ENCODE peak calls at places on chromosomes 2 and 18, in four cellular contexts. W is body of pancreas, I is epithelial cell of esophagus, R is cardiac muscle cell. M is an unnamed sample.
A peak's percentile ranks its signal among the peaks of the same experiment; 100 is the strongest.

GRCh38 chr2:102241616-102242260 is 54.9 kb downstream of the IL1RL2 start:
- DNase-seq in I (peak; percentile 45), R (peak; percentile 50), W (no peak), M (no peak)

GRCh38 chr2:220442012-220442411 is 814.6 kb downstream of the SLC4A3 start:
- DNase-seq in R (no peak), I (peak; percentile 5), W (no peak), M (no peak)

GRCh38 chr18:45169610-45170009 is 445.7 kb upstream of the SLC14A2 start:
- DNase-seq in I (peak; percentile 90), W (peak; percentile 32), R (peak; percentile 93), M (peak; percentile 98)

GRCh38 chr2:106314427-106314826 is 120.3 kb upstream of the UXS1 start:
- DNase-seq in I (no peak), W (no peak), R (no peak), M (no peak)

GRCh38 chr2:8515864-8516533 is 165.9 kb upstream of the ID2 start:
- DNase-seq in I (no peak), R (no peak), W (no peak), M (no peak)

GRCh38 chr2:237627463-237628321 is at the start of gene LRRFIP1:
- DNase-seq in I (no peak), R (peak; percentile 35), W (peak; percentile 32), M (peak; percentile 8)

GRCh38 chr2:2116657-2117056 is 214.4 kb downstream of the MYT1L start:
- DNase-seq in R (no peak), I (no peak), W (no peak), M (no peak)

GRCh38 chr2:86249176-86249842 is 50.1 kb downstream of the MRPL35 start:
- DNase-seq in I (peak; percentile 39), R (peak; percentile 48), W (peak; percentile 35), M (peak; percentile 84)

GRCh38 chr2:217631091-217631490 is 371.7 kb downstream of the TNS1 start:
- DNase-seq in I (no peak), W (no peak), R (no peak), M (no peak)

GRCh38 chr18:64100136-64100922 is 48.6 kb downstream of the LINC00305 start:
- DNase-seq in W (no peak), R (no peak), I (no peak), M (no peak)

GRCh38 chr2:152396051-152396511 is 61.1 kb downstream of the FMNL2 start:
- DNase-seq in R (no peak), W (no peak), I (no peak), M (peak; percentile 63)

GRCh38 chr2:154125900-154126299 is 254.2 kb downstream of the GALNT13 start:
- DNase-seq in R (no peak), W (no peak), I (peak; percentile 41), M (peak; percentile 77)

GRCh38 chr2:14634885-14635871 is 2.7 kb downstream of the LRATD1 start:
- DNase-seq in I (peak; percentile 88), R (peak; percentile 54), W (peak; percentile 87), M (peak; percentile 45)

GRCh38 chr2:134341476-134341875 is 87.6 kb downstream of the MGAT5 start:
- DNase-seq in W (no peak), R (no peak), I (peak; percentile 6), M (no peak)

GRCh38 chr2:79511320-79511951 is 1.4 kb upstream of the CTNNA2 start:
- DNase-seq in W (peak; percentile 52), R (peak; percentile 43), I (peak; percentile 69), M (peak; percentile 25)

GRCh38 chr2:71558300-71559051 is 105.1 kb downstream of the DYSF start:
- DNase-seq in W (peak; percentile 46), I (no peak), R (no peak), M (no peak)

GRCh38 chr2:71559828-71560210 is 106.5 kb downstream of the DYSF start:
- DNase-seq in I (no peak), R (no peak), W (no peak), M (no peak)

GRCh38 chr2:71561441-71562267 is 108.3 kb downstream of the DYSF start:
- DNase-seq in I (no peak), R (no peak), W (no peak), M (no peak)

GRCh38 chr2:71559080-71559827 is 105.9 kb downstream of the DYSF start:
- DNase-seq in I (no peak), R (no peak), W (no peak), M (no peak)

GRCh38 chr2:71560286-71561011 is 107.1 kb downstream of the DYSF start:
- DNase-seq in R (no peak), I (no peak), W (no peak), M (no peak)
- H3K4me3 ChIP-seq in R (no peak overlapping the region), I (no peak overlapping the region), W (no peak overlapping the region), M (no peak overlapping the region)

DNA sequence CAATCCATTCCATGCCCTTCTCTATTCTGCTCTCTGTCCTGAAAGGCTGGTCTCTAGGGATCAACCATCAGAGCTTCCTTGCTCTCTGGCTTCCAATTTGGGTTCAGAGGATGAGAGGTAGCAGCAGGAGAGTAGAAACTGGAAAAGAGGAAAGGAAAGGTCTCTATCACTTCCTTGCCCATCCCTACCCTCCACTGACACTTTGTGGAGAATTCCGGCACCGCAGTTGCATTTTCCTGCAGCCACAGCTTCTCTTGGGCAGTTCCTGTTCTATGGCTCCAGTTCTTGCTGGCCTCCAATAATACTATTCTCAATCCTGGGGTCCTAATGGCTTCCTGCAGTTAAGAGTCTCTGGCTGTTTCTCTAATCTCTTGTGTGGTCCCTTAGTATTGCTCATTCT is 13.3 kb upstream of the IMPACT start:
- DNase-seq in R (peak; percentile 23), I (peak; percentile 44), W (no peak), M (peak; percentile 27)
- TF ChIP-seq CTCF in R (peak; percentile 21), I (peak; percentile 63), W (no peak), M (peak; percentile 46)

DNA sequence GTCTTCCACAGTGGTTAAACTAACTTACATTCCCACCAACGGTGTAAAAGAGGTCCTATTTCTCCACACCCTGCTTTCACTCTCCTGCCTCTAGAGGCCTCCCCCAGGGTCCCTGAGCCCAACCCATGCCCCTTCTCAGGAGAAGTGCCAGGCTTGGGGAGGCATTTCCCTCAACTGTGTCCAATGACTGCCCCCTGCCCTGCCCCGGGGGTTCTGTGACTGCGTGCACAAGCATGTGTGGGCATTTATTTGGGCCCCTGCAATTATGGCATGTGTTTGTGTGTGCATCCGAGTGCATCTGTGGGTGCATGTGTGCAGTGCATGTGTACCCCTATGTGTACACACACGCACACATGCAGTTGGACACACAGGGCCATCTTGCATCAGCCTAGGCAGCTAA is 57.3 kb downstream of the INHBB start:
- DNase-seq in I (no peak), W (no peak), R (no peak), M (no peak)
- H3K4me3 ChIP-seq in I (no peak overlapping the region), W (no peak overlapping the region), R (no peak overlapping the region), M (no peak overlapping the region)

GRCh38 chr2:178193823-178194599 is at the start of gene OSBPL6:
- DNase-seq in I (peak; percentile 93), W (peak; percentile 89), R (peak; percentile 94), M (peak; percentile 68)
- TF ChIP-seq CTCF in I (peak; percentile 7), W (peak; percentile 49), R (peak; percentile 7), M (no peak)

GRCh38 chr2:73930386-73930785 is 3.7 kb downstream of the DGUOK start:
- DNase-seq in I (no peak), R (no peak), W (no peak), M (no peak)

GRCh38 chr2:73926493-73927327 is at the start of gene DGUOK:
- DNase-seq in I (peak; percentile 100), R (peak; percentile 100), W (peak; percentile 99), M (peak; percentile 100)

GRCh38 chr2:73927344-73927743 is 664 bp downstream of the DGUOK start:
- DNase-seq in W (no peak), I (no peak), R (no peak), M (peak; percentile 15)

GRCh38 chr2:73931531-73932500 is 5.1 kb downstream of the DGUOK start:
- DNase-seq in W (no peak), I (peak; percentile 81), R (no peak), M (no peak)

DNA sequence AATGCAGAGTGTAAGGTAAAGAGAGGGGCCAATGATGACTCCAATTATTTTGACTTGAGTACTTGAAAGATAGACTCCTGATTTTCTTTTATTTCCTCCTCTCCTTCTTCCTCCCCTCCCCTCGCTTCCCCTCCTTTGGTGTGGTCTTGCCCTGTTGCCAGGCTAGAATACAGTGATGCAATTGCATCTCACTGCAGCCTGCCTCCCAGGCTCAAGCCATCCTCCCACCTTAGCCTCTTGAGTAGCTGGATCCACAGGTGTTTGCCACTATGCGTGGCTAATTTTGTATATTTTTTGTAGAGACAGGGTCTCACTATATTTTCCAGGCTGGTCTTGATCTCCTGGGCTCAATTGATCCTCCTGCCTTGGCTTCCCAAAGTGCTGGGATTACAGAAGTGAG is 2.3 kb downstream of the DGUOK start:
- DNase-seq in R (no peak), W (no peak), I (no peak), M (no peak)
- H3K4me3 ChIP-seq in R (no peak overlapping the region), W (no peak overlapping the region), I (no peak overlapping the region), M (no peak overlapping the region)